ENCODE peak calls at places on chromosomes 7 and 10, in eight cellular contexts. D is body of pancreas, W is erythroblast, M is heart left ventricle, C is transverse colon, Z is HepG2, H is stomach, Q is breast epithelium. O is an unnamed sample.

GRCh38 chr10:5735119-5735518 is 50.5 kb downstream of the TASOR2 start:
- DNase-seq in D (no peak), W (no peak), M (no peak), C (no peak), Z (no peak), H (no peak), Q (no peak), O (no peak)

GRCh38 chr7:135946289-135947055 is 30.7 kb downstream of the MTPN start:
- DNase-seq in D (no peak), W (no peak), M (no peak), C (no peak), Z (no peak), H (no peak), Q (no peak), O (no peak)

GRCh38 chr7:55240418-55241142 is 124.6 kb upstream of the LANCL2 start:
- DNase-seq in D (no peak), W (no peak), M (no peak), C (no peak), Z (no peak), H (no peak), Q (no peak), O (no peak)

GRCh38 chr7:1020849-1021251 is 23.5 kb upstream of the GPR146 start:
- DNase-seq in D (no peak), W (peak), M (no peak), C (no peak), Z (no peak), H (no peak), Q (no peak), O (no peak)

GRCh38 chr7:71311576-71311975 is 179.6 kb downstream of the GALNT17 start:
- DNase-seq in D (no peak), W (no peak), M (no peak), C (no peak), Z (no peak), H (no peak), Q (no peak), O (no peak)

GRCh38 chr7:23308754-23309153 is 9.6 kb downstream of the MALSU1 start:
- DNase-seq in D (no peak), W (no peak), M (no peak), C (no peak), Z (no peak), H (no peak), Q (no peak), O (no peak)

GRCh38 chr7:158120751-158121150 is 466.9 kb downstream of the PTPRN2 start:
- DNase-seq in D (no peak), W (no peak), M (no peak), C (no peak), Z (no peak), H (peak), Q (no peak), O (no peak)

GRCh38 chr10:63554666-63555065 is 33.5 kb downstream of the REEP3 start:
- DNase-seq in D (no peak), W (no peak), M (no peak), C (peak), Z (no peak), H (no peak), Q (no peak), O (peak)

GRCh38 chr7:116707289-116707688 is 35.3 kb downstream of the MET start:
- DNase-seq in D (no peak), W (no peak), M (no peak), C (no peak), Z (no peak), H (no peak), Q (no peak), O (no peak)
- TF ChIP-seq POLR2A in D (no peak), W (no peak), M (no peak), C (no peak), Z (no peak), H (no peak), Q (no peak), O (no peak)

DNA sequence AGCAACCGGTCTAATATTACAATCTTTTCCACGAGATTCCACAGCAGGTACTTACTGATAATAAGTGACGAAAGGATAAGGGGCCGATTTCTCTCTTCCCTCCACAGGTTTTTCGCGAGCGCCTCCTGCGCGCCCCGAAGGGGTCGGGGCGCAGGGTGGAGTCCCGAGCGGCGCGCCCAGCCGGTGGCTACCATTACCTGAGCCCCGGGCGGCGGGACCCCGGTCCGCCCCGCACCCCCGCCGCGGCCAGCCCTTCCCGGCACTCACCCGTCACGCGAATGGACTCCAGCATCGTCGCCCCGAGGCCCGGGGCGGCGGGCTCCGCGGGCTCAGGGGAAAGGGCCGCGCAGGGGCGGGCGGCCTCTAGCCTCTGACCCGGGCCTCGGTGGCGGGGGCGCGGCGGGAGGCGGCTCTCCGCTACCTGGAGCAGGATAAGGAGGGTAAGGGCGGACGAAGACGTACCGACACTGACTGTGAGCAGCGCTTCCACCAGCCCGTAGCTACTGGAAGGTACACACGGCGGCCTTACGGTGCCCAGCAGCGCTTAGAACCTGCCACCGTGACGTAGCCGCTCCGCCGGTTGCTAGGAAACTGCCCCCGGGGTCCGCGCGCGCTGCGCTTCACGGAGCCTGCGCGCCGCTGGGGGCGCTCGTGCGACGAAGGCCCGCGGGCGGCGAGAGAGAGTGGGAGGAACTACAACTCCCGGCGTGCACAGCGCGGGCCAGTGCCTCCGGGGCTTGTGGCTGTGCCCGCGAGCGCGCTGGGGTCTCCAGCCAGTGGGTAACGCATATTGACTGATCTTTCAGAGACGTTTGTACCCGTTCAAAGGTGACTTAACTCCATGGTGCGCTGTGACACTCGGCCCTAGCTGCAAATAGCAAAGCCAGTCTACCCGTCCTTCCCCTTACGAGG is 22.8 kb upstream of the ANLN start:
- DNase-seq in D (peak), W (peak), M (peak), C (peak), Z (peak), H (peak), Q (peak), O (peak)
- TF ChIP-seq POLR2A in D (peak), W (peak), M (peak), C (peak), Z (peak), H (peak), Q (no peak), O (peak)

GRCh38 chr7:97117372-97118188 is at the start of gene SDHAF3:
- DNase-seq in D (peak), W (peak), M (peak), C (peak), Z (peak), H (peak), Q (peak), O (peak)
- TF ChIP-seq POLR2A in D (peak), W (peak), M (peak), C (peak), Z (peak), H (peak), Q (peak), O (peak)

GRCh38 chr7:103388469-103389140 is 41.2 kb downstream of the PSMC2 start:
- DNase-seq in D (no peak), W (no peak), M (no peak), C (no peak), Z (peak), H (no peak), Q (no peak), O (no peak)
- TF ChIP-seq POLR2A in D (no peak), W (no peak), M (no peak), C (no peak), Z (no peak), H (no peak), Q (no peak), O (no peak)

DNA sequence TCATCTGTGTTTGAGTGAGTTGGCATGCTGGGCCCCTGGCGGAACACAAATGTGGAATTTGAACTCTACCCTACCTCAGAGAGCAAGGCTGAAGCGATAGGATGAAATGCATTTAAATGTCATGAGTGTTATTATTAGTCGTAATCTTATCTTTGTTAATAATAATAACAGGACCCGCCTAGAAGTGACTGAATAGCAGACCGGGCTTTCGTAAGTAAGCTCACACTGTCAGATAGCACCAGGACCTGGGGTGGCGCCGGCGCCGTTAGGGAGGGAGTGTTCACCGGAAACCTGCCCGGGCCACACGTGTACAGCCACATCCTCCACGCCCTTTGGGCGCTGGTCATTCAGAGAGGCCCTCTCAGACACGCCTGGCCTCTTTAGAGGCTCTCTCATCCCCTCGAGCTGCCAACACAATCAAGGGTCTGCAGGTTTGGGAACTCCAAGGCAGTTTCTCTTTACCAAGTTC is 63.6 kb downstream of the GRK5 start:
- DNase-seq in D (peak), W (peak), M (peak), C (peak), Z (peak), H (peak), Q (peak), O (peak)
- TF ChIP-seq POLR2A in D (no peak), W (no peak), M (no peak), C (no peak), Z (peak), H (no peak), Q (no peak), O (no peak)

GRCh38 chr7:74083117-74083876 is at the start of gene LIMK1:
- DNase-seq in D (peak), W (peak), M (peak), C (peak), Z (peak), H (peak), Q (peak), O (peak)

GRCh38 chr7:74087791-74088453 is 4.3 kb downstream of the LIMK1 start:
- DNase-seq in D (no peak), W (no peak), M (no peak), C (no peak), Z (no peak), H (no peak), Q (no peak), O (no peak)

GRCh38 chr7:74082770-74083116 is 861 bp upstream of the LIMK1 start:
- DNase-seq in D (no peak), W (no peak), M (no peak), C (no peak), Z (no peak), H (no peak), Q (no peak), O (no peak)

GRCh38 chr7:74084722-74085578 is 1.3 kb downstream of the LIMK1 start:
- DNase-seq in D (no peak), W (no peak), M (no peak), C (no peak), Z (no peak), H (no peak), Q (no peak), O (no peak)

DNA sequence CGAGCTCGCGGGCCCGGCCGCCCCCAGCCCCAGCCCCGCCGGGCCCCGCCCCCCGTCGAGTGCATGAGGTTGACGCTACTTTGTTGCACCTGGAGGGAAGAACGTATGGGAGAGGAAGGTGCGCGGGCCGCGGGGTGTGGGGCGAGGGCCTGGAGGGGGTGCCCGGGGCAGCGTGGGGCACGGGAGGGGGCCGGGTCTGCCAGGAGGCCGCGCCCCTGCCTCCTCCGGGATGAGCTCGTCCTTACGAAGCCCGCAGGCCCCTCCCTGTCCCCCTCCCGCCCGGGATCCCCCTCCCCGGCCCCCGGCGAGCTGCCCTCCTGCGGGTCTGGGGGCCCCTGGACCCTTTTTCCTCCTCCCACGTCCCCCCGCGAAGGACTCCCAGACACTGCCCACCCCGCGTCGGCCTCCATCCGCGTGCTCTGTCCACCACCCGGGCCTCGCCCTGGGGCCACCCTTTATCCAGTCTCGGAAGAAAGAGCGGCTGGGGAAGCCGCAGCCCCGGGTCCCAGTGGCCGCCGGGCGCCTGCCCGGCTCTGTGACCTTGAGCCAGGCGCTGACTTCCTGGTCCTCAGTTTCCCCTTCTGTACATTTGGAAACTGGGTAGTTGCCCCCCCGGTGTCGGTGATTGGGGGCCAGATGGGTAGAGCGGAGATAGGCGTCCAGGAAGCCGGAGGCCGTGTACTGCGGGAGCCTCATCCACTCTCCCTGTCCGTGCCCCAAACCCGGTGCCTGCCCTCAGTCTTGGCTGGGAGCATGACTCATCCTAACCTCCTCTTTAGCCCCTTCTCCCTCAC is 521 bp downstream of the LIMK1 start:
- DNase-seq in D (no peak), W (peak), M (no peak), C (peak), Z (no peak), H (peak), Q (no peak), O (peak)
- TF ChIP-seq POLR2A in D (no peak), W (peak), M (no peak), C (no peak), Z (no peak), H (no peak), Q (no peak), O (no peak)

O was measured in H54.